ENCODE peak calls at places on chromosomes 13 and 19, in ten cellular contexts. J, L, Y, T, W, C, A, F, B and R are unnamed samples.
A peak's percentile ranks its signal among the peaks of the same experiment; 100 is the strongest.

GRCh38 chr19:3471954-3472655 is 8.2 kb downstream of the SMIM24 start:
- DNase-seq in J (no peak), L (peak; percentile 58), Y (no peak), T (no peak), W (no peak), C (peak; percentile 19), A (peak; percentile 44), F (peak; percentile 68), B (no peak), R (peak; percentile 68)

GRCh38 chr19:47663911-47664771 is 49.1 kb upstream of the EHD2 start:
- DNase-seq in J (no peak), L (no peak), Y (no peak), T (peak; percentile 98), W (peak; percentile 90), C (peak; percentile 79), A (peak; percentile 66), F (no peak), B (peak; percentile 100), R (no peak)

GRCh38 chr13:86581711-86582110 is 782.5 kb upstream of the SLITRK6 start:
- DNase-seq in J (no peak), L (no peak), Y (no peak), T (no peak), W (no peak), C (no peak), A (no peak), F (no peak), B (peak; percentile 60), R (no peak)

GRCh38 chr19:35757231-35757748 is 461 bp upstream of the HSPB6 start:
- DNase-seq in J (no peak), L (peak; percentile 87), Y (no peak), T (peak; percentile 86), W (no peak), C (no peak), A (peak; percentile 87), F (no peak), B (peak; percentile 99), R (peak; percentile 32)

GRCh38 chr13:64239372-64239771 is 2823.7 kb upstream of the PCDH20 start:
- DNase-seq in J (no peak), L (no peak), Y (no peak), T (peak; percentile 42), W (peak; percentile 4), C (no peak), A (no peak), F (no peak), B (peak; percentile 81), R (no peak)

GRCh38 chr19:30029721-30030510 is 87.9 kb downstream of the URI1 start:
- DNase-seq in J (no peak), L (no peak), Y (peak; percentile 51), T (peak; percentile 57), W (peak; percentile 43), C (no peak), A (no peak), F (no peak), B (peak; percentile 31), R (no peak)

GRCh38 chr19:4288091-4288777 is 9.2 kb downstream of the SHD start:
- DNase-seq in J (no peak), L (no peak), Y (no peak), T (no peak), W (no peak), C (no peak), A (no peak), F (no peak), B (no peak), R (no peak)

GRCh38 chr19:8251025-8251472 is 41.9 kb downstream of the CERS4 start:
- DNase-seq in J (no peak), L (peak; percentile 83), Y (no peak), T (peak; percentile 6), W (no peak), C (peak; percentile 89), A (peak; percentile 89), F (no peak), B (no peak), R (no peak)

GRCh38 chr19:48249502-48250014 is 6.2 kb downstream of the CARD8 start:
- DNase-seq in J (peak; percentile 61), L (peak; percentile 42), Y (peak; percentile 44), T (no peak), W (no peak), C (no peak), A (peak; percentile 41), F (no peak), B (peak; percentile 40), R (peak; percentile 51)

GRCh38 chr19:18000981-18001836 is 6.8 kb upstream of the ARRDC2 start:
- DNase-seq in J (peak; percentile 80), L (peak; percentile 87), Y (peak; percentile 95), T (no peak), W (no peak), C (peak; percentile 93), A (peak; percentile 91), F (peak; percentile 63), B (peak; percentile 59), R (peak; percentile 56)

GRCh38 chr19:44066305-44066704 is 5.7 kb upstream of the ZNF284 start:
- DNase-seq in J (no peak), L (no peak), Y (no peak), T (no peak), W (no peak), C (no peak), A (no peak), F (no peak), B (no peak), R (no peak)

GRCh38 chr19:44072543-44073401 is 813 bp downstream of the ZNF284 start:
- DNase-seq in J (no peak), L (no peak), Y (peak; percentile 18), T (no peak), W (no peak), C (no peak), A (no peak), F (no peak), B (peak; percentile 9), R (no peak)

GRCh38 chr19:44069415-44069814 is 2.5 kb upstream of the ZNF284 start:
- DNase-seq in J (no peak), L (no peak), Y (no peak), T (no peak), W (no peak), C (no peak), A (no peak), F (no peak), B (no peak), R (no peak)

GRCh38 chr19:44076325-44076724 is 4.4 kb downstream of the ZNF284 start:
- DNase-seq in J (no peak), L (no peak), Y (no peak), T (no peak), W (no peak), C (no peak), A (no peak), F (no peak), B (no peak), R (no peak)

GRCh38 chr19:44071824-44072542 is at the start of gene ZNF284:
- DNase-seq in J (peak; percentile 74), L (peak; percentile 80), Y (peak; percentile 87), T (peak; percentile 60), W (peak; percentile 85), C (peak; percentile 92), A (peak; percentile 82), F (peak; percentile 88), B (peak; percentile 84), R (peak; percentile 74)
- TF ChIP-seq CTCF in J (no peak), L (no peak), Y (no peak), T (no peak), W (no peak), C (no peak), A (no peak), F (no peak), B (no peak), R (no peak)

GRCh38 chr13:41811588-41812021 is 149.3 kb downstream of the VWA8 start:
- DNase-seq in J (no peak), L (no peak), Y (peak; percentile 11), T (no peak), W (no peak), C (no peak), A (no peak), F (no peak), B (no peak), R (no peak)

GRCh38 chr13:41812237-41812636 is 148.7 kb downstream of the VWA8 start:
- DNase-seq in J (no peak), L (no peak), Y (no peak), T (no peak), W (no peak), C (no peak), A (no peak), F (no peak), B (no peak), R (no peak)

GRCh38 chr13:41813426-41813825 is 147.5 kb downstream of the VWA8 start:
- DNase-seq in J (no peak), L (no peak), Y (no peak), T (no peak), W (no peak), C (no peak), A (no peak), F (no peak), B (peak; percentile 69), R (no peak)

GRCh38 chr13:41812851-41813250 is 148.1 kb downstream of the VWA8 start:
- DNase-seq in J (no peak), L (no peak), Y (peak; percentile 31), T (no peak), W (no peak), C (no peak), A (no peak), F (no peak), B (no peak), R (no peak)

GRCh38 chr13:41809962-41810361 is 150.9 kb downstream of the VWA8 start:
- DNase-seq in J (no peak), L (no peak), Y (no peak), T (no peak), W (no peak), C (no peak), A (no peak), F (no peak), B (no peak), R (no peak)
- TF ChIP-seq CTCF in J (no peak), L (no peak), Y (no peak), T (no peak), W (no peak), C (no peak), A (no peak), F (no peak), B (no peak), R (no peak)

DNA sequence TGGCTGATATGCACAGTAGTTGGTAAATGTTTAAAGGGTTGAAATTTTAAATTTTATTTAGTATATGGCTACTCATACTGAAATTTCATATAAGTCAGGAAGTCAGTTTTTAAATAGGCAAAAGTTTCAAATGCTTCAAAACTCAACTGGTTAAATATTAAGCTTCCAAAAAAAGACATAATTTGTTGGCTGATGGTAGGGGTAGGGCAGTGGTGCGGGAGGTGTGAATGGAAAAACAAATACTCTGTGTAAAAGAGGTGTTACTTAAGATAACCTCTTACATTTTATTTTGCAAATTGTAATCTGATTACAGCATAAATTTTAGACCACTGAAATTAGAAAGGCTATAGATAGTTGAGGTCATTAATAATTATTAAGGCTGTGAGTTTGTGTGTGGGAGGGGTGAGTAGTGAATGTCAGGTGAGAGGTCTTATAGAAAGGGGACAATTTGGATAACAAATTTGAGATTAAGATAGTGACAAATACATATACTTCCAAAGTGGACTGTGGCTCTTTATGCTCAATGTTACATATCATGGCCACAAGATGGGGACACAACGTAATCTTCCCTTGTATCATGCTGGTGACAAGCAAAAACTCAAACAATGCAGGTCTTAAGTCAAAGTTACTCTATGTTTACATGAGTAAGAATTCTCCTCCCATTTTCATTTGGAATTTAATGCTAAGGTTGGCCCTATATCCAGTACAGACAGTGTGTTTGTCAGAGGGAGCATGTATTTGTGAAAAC is 36.6 kb upstream of the OXGR1 start:
- DNase-seq in J (no peak), L (no peak), Y (peak; percentile 10), T (peak; percentile 62), W (no peak), C (no peak), A (no peak), F (no peak), B (peak; percentile 91), R (peak; percentile 15)
- TF ChIP-seq CTCF in J (no peak), L (peak; percentile 27), Y (no peak), T (peak; percentile 41), W (peak; percentile 27), C (no peak), A (peak; percentile 19), F (no peak), B (peak; percentile 56), R (peak; percentile 13)

GRCh38 chr13:31200636-31200970 is 828 bp downstream of the B3GLCT start:
- DNase-seq in J (no peak), L (peak; percentile 66), Y (no peak), T (no peak), W (no peak), C (peak; percentile 35), A (peak; percentile 40), F (peak; percentile 42), B (no peak), R (peak; percentile 63)
- TF ChIP-seq CTCF in J (no peak), L (no peak), Y (no peak), T (no peak), W (no peak), C (no peak), A (no peak), F (no peak), B (no peak), R (no peak)